ENCODE peak calls at places on chromosome 13, in ten cellular contexts. K is heart left ventricle; B is adrenal gland; O is tibial artery; N is CD4-positive, CD25-positive, alpha-beta regulatory T cell; X is neuronal stem cell; C is lower lobe of right lung; F is DND-41; U is transverse colon; S is breast epithelium. M is an unnamed sample.

GRCh38 chr13:73158851-73159250 is 100.0 kb downstream of the KLF5 start:
- DNase-seq in K (no peak), B (no peak), O (no peak), N (no peak), X (no peak), C (no peak), F (no peak), U (no peak), S (no peak), M (no peak)

GRCh38 chr13:42328672-42329071 is 56.7 kb downstream of the AKAP11 start:
- DNase-seq in K (no peak), B (no peak), O (no peak), N (peak), X (no peak), C (no peak), F (no peak), U (no peak), S (no peak), M (no peak)

GRCh38 chr13:65907656-65908441 is 1322.3 kb downstream of the PCDH9 start:
- DNase-seq in K (no peak), B (no peak), O (no peak), N (no peak), X (no peak), C (no peak), F (no peak), U (no peak), S (no peak), M (no peak)

GRCh38 chr13:28750187-28751045 is 31.6 kb upstream of the SLC46A3 start:
- DNase-seq in K (no peak), B (no peak), O (no peak), N (no peak), X (no peak), C (no peak), F (no peak), U (no peak), S (no peak), M (no peak)

GRCh38 chr13:43686557-43686956 is 100.2 kb downstream of the ENOX1 start:
- DNase-seq in K (peak), B (peak), O (no peak), N (no peak), X (no peak), C (no peak), F (no peak), U (no peak), S (no peak), M (no peak)

GRCh38 chr13:52737451-52737850 is 2.2 kb downstream of the CNMD start:
- DNase-seq in K (no peak), B (no peak), O (no peak), N (no peak), X (no peak), C (no peak), F (no peak), U (no peak), S (no peak), M (no peak)

GRCh38 chr13:92512852-92513251 is 713.8 kb upstream of the GPC6 start:
- DNase-seq in K (no peak), B (no peak), O (no peak), N (no peak), X (no peak), C (no peak), F (no peak), U (no peak), S (no peak), M (no peak)

GRCh38 chr13:101535192-101535746 is 82.8 kb downstream of the ITGBL1 start:
- DNase-seq in K (no peak), B (no peak), O (no peak), N (no peak), X (no peak), C (no peak), F (no peak), U (no peak), S (no peak), M (no peak)

GRCh38 chr13:92044351-92044750 is 645.9 kb downstream of the GPC5 start:
- DNase-seq in K (no peak), B (no peak), O (no peak), N (no peak), X (no peak), C (no peak), F (no peak), U (no peak), S (no peak), M (no peak)

GRCh38 chr13:109812375-109812774 is 26.0 kb upstream of the IRS2 start:
- DNase-seq in K (no peak), B (no peak), O (no peak), N (no peak), X (no peak), C (no peak), F (no peak), U (no peak), S (no peak), M (no peak)

GRCh38 chr13:76385606-76386005 is 500.6 kb downstream of the KCTD12 start:
- DNase-seq in K (no peak), B (no peak), O (no peak), N (no peak), X (no peak), C (no peak), F (no peak), U (no peak), S (no peak), M (no peak)

GRCh38 chr13:48839171-48839570 is 136.5 kb upstream of the FNDC3A start:
- DNase-seq in K (no peak), B (no peak), O (no peak), N (no peak), X (no peak), C (no peak), F (no peak), U (no peak), S (no peak), M (no peak)

GRCh38 chr13:75762066-75762937 is 126.2 kb downstream of the LMO7 start:
- DNase-seq in K (no peak), B (no peak), O (no peak), N (peak), X (no peak), C (no peak), F (no peak), U (no peak), S (no peak), M (peak)

GRCh38 chr13:73714522-73714921 is 419.7 kb downstream of the KLF12 start:
- DNase-seq in K (no peak), B (no peak), O (no peak), N (no peak), X (no peak), C (no peak), F (no peak), U (no peak), S (no peak), M (no peak)

GRCh38 chr13:27148900-27149299 is 22.7 kb downstream of the USP12 start:
- DNase-seq in K (no peak), B (no peak), O (no peak), N (no peak), X (no peak), C (no peak), F (no peak), U (no peak), S (no peak), M (no peak)

GRCh38 chr13:106756446-106756845 is 188.5 kb upstream of the ARGLU1 start:
- DNase-seq in K (peak), B (no peak), O (no peak), N (no peak), X (peak), C (no peak), F (no peak), U (no peak), S (no peak), M (no peak)

GRCh38 chr13:101111894-101112293 is 304.4 kb downstream of the NALCN start:
- DNase-seq in K (no peak), B (no peak), O (no peak), N (no peak), X (no peak), C (no peak), F (no peak), U (no peak), S (no peak), M (no peak)

DNA sequence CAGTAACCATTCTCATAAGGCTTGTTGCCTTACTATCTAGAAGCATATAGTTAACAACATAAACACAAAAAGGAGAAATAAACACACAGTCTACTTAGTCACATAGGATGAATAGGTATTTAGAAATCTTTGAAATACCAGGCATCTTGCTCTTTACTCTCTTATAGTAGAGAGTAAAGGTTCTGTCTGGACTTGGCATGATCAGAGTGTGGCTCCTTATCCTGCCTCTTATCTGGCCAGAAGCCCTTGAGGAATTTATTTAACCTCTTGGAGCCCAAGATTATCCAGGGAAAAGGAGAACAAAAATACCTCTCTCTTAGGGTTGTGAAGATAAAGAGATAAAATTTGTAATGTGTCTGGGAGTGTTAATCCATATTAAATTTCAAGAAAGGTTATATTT is 100.2 kb upstream of the MBNL2 start:
- DNase-seq in K (no peak), B (no peak), O (no peak), N (no peak), X (no peak), C (no peak), F (no peak), U (no peak), S (no peak), M (no peak)
- H3K4me3 ChIP-seq in K (no peak), B (no peak), O (no peak), N (no peak), X (no peak), C (no peak), F (no peak), U (no peak), S (no peak), M (no peak)

GRCh38 chr13:108087813-108088212 is 127.5 kb downstream of the LIG4 start:
- DNase-seq in K (no peak), B (no peak), O (no peak), N (no peak), X (no peak), C (no peak), F (no peak), U (no peak), S (no peak), M (no peak)
- H3K27ac ChIP-seq in K (no peak), B (no peak), O (no peak), N (no peak), X (no peak), C (no peak), F (no peak), U (no peak), S (no peak), M (no peak)

GRCh38 chr13:41133951-41134350 is 1.3 kb upstream of the KBTBD6 start:
- DNase-seq in K (no peak), B (no peak), O (no peak), N (no peak), X (no peak), C (no peak), F (no peak), U (no peak), S (no peak), M (no peak)

GRCh38 chr13:41132512-41133152 is at the start of gene KBTBD6:
- DNase-seq in K (peak), B (peak), O (peak), N (peak), X (peak), C (peak), F (peak), U (peak), S (peak), M (peak)

GRCh38 chr13:41127746-41128145 is 4.9 kb downstream of the KBTBD6 start:
- DNase-seq in K (no peak), B (no peak), O (no peak), N (no peak), X (no peak), C (no peak), F (no peak), U (no peak), S (no peak), M (no peak)

DNA sequence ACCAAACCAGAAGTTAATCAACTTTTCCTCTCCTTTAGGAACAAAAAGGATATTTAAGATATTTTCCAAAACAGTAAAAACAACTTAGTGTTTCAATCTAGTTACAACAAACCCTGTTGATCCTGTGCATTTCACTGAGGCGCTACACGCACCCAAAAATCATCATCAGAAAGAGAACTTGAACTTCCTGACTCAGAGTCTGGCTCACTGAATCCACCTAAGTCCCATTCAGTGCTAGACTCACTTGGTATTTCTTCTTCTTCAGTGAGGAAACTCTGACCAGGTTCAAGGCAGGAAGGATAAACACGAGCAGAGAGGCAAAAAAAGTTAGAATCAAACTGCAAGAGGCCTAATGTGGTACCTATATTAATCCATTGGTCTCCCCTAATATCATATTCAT is 2.2 kb downstream of the KBTBD6 start:
- DNase-seq in K (no peak), B (no peak), O (no peak), N (no peak), X (no peak), C (no peak), F (peak), U (no peak), S (no peak), M (no peak)
- H3K4me3 ChIP-seq in K (peak), B (no peak), O (no peak), N (peak), X (no peak), C (no peak), F (peak), U (peak), S (no peak), M (peak)

GRCh38 chr13:111179908-111180756 is 65.0 kb downstream of the ARHGEF7 start:
- DNase-seq in K (no peak), B (no peak), O (no peak), N (peak), X (no peak), C (no peak), F (peak), U (no peak), S (no peak), M (no peak)

GRCh38 chr13:111176421-111176820 is 61.3 kb downstream of the ARHGEF7 start:
- DNase-seq in K (no peak), B (no peak), O (no peak), N (no peak), X (no peak), C (no peak), F (no peak), U (no peak), S (no peak), M (no peak)

GRCh38 chr13:111177081-111177711 is 62.1 kb downstream of the ARHGEF7 start:
- DNase-seq in K (peak), B (peak), O (peak), N (peak), X (no peak), C (peak), F (peak), U (peak), S (no peak), M (peak)

GRCh38 chr13:111177803-111178389 is 62.8 kb downstream of the ARHGEF7 start:
- DNase-seq in K (peak), B (no peak), O (no peak), N (no peak), X (no peak), C (no peak), F (no peak), U (no peak), S (no peak), M (no peak)

DNA sequence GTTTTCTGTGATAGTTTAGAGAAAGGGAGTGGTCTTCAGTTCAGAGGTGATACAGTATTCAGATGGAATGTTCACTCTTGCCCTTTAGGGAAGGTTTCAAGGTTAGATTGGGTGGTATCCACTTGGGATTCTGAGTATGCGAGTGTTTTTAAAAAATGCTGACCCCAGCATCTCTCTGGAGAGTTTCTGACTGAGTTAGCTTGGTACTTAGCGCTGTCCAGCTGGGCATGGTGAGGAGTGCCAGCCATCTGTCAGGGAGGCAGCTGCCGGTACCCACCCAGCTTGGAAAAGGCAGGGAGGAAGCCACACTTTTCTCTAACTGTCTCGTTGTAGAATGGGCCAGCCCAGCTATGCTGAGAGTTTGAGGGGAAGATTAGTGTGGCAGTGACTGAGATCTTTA is 63.3 kb downstream of the ARHGEF7 start:
- DNase-seq in K (no peak), B (no peak), O (peak), N (no peak), X (no peak), C (no peak), F (no peak), U (no peak), S (no peak), M (no peak)
- H3K27ac ChIP-seq in K (peak), B (no peak), O (peak), N (peak), X (no peak), C (peak), F (peak), U (peak), S (peak), M (peak)

GRCh38 chr13:112238436-112238995 is 137.6 kb upstream of the SPACA7 start:
- DNase-seq in K (no peak), B (no peak), O (peak), N (no peak), X (no peak), C (no peak), F (no peak), U (no peak), S (no peak), M (no peak)

GRCh38 chr13:112233716-112234115 is 142.4 kb upstream of the SPACA7 start:
- DNase-seq in K (no peak), B (no peak), O (peak), N (no peak), X (no peak), C (no peak), F (no peak), U (no peak), S (no peak), M (no peak)

GRCh38 chr13:112240076-112240475 is 136.1 kb upstream of the SPACA7 start:
- DNase-seq in K (no peak), B (no peak), O (peak), N (no peak), X (no peak), C (no peak), F (no peak), U (no peak), S (no peak), M (no peak)

GRCh38 chr13:112234131-112234875 is 141.9 kb upstream of the SPACA7 start:
- DNase-seq in K (no peak), B (no peak), O (peak), N (no peak), X (no peak), C (no peak), F (no peak), U (no peak), S (no peak), M (no peak)

DNA sequence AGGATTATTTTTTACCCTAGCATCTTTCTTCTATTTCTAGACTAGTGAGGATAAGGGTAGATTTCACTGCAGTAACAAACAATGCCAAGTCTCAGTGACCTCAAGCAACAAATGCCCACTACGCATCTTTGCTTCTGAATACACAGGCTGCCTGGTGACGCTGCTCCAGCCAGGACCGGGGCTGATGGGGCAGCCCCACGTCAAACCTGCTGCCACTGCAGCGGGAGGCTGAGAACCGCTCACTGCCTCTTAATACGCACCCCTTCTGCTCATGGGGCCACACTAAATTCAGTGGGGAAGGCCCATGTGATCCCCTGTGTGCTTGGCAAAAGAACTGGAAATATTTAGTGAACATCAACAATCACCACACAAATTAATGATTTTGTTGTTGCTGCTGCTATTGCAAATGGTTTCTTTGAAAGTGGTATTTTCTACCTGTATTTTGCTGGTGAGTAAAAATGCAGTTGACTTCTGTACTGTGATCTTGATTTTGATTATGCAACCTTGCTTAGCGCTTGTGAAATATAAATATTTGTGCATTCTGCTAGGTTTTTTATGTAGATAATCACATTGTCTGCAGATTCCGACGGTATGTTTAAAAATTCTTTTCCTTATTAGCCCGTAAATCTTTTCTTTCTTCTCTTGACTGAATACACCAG is 139.5 kb upstream of the SPACA7 start:
- DNase-seq in K (no peak), B (no peak), O (peak), N (no peak), X (no peak), C (no peak), F (no peak), U (no peak), S (no peak), M (no peak)
- H3K4me3 ChIP-seq in K (no peak), B (no peak), O (no peak), N (no peak), X (no peak), C (no peak), F (no peak), U (no peak), S (no peak), M (no peak)

DNA sequence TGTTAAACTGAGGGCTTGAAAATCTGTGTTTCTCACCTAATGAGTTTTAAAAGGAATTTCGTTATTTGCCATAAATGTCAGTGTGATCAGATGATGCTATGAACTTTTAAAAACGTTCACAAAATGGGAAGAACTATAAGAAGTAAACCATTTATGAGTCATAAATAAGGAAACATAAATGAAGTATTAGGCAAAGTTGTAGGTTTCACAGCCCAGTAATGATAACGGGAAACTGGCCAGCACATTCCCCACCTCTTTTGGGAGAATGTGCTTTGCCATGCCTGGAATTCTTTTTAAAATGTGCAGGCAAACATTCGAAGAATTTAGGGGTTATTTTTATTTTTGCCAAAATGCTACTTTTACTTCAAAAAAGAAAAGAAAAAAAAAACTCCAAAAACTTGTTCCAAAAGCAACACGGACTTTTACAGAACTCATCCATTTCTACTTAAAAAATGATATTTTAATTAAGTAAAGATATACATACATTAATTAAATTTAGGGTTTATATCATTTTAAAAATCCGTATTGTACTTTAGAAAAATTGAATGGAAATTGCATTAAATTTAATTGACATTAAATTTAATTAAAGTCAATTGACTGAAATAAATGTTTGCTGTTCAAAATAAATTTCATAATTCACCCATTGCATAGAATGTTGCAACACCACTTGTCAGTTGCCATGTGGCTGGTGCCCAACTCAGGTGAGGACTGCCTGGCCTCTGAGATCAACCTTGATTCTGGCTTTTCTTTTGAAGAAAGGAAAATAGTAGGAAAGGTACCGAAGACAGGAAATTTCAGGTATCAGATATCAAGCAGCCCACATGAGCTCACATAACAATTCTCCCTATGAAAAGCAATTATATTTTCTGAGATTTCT is 1198.5 kb downstream of the EFNB2 start:
- DNase-seq in K (no peak), B (no peak), O (no peak), N (no peak), X (no peak), C (peak), F (no peak), U (no peak), S (no peak), M (no peak)
- H3K27ac ChIP-seq in K (no peak), B (no peak), O (no peak), N (no peak), X (no peak), C (no peak), F (no peak), U (no peak), S (no peak), M (no peak)